ENCODE peak calls at places on chromosomes 16 and 17, in four cellular contexts. V is CD8-positive, alpha-beta T cell; A is upper lobe of right lung; U is adrenal gland. D is an unnamed sample.

GRCh38 chr17:58330997-58331814 is 2.6 kb upstream of the TSPOAP1 start:
- DNase-seq in V (peak; percentile 83), U (peak; percentile 38), A (peak; percentile 79), D (peak; percentile 69)

GRCh38 chr17:27240086-27240801 is 53.7 kb upstream of the WSB1 start:
- DNase-seq in U (no peak), A (no peak), V (no peak), D (no peak)

GRCh38 chr17:46147167-46147749 is 46.0 kb downstream of the KANSL1 start:
- DNase-seq in V (no peak), A (no peak), U (no peak), D (no peak)

GRCh38 chr17:71975331-71975801 is 145.5 kb upstream of the SOX9 start:
- DNase-seq in V (no peak), A (no peak), U (no peak), D (peak; percentile 66)

GRCh38 chr16:49513040-49513439 is 139.4 kb downstream of the C16orf78 start:
- DNase-seq in V (no peak), U (no peak), A (peak; percentile 6), D (no peak)

GRCh38 chr17:82330322-82331239 is 3.0 kb downstream of the SECTM1 start:
- DNase-seq in V (no peak), U (peak; percentile 24), A (peak; percentile 72), D (no peak)

GRCh38 chr16:66262253-66263167 is 104.0 kb upstream of the CDH5 start:
- DNase-seq in A (no peak), U (no peak), V (no peak), D (no peak)

GRCh38 chr17:8019161-8019560 is 16.7 kb downstream of the GUCY2D start:
- DNase-seq in A (peak; percentile 63), U (no peak), V (no peak), D (no peak)

GRCh38 chr17:77124192-77124908 is 16.4 kb upstream of the SEC14L1 start:
- DNase-seq in V (no peak), U (peak; percentile 61), A (no peak), D (peak; percentile 58)
- H3K27ac ChIP-seq in V (no peak overlapping the region), U (peak overlapping the region; percentile 34), A (peak overlapping the region; percentile 71), D (peak overlapping the region; percentile 81)

GRCh38 chr16:53780051-53780450 is 76.1 kb downstream of the FTO start:
- DNase-seq in V (no peak), A (no peak), U (no peak), D (no peak)
- H3K36me3 ChIP-seq in V (no peaks in the 10 kb centered on the region), A (no peaks in the 10 kb centered on the region), U (no peaks in the 10 kb centered on the region), D (no peaks in the 10 kb centered on the region)

GRCh38 chr17:49513044-49513395 is 17.9 kb downstream of the NGFR start:
- DNase-seq in U (no peak), A (peak; percentile 64), V (no peak), D (no peak)

GRCh38 chr17:49512296-49513043 is 17.4 kb downstream of the NGFR start:
- DNase-seq in U (no peak), V (no peak), A (no peak), D (no peak)

GRCh38 chr17:49514374-49514738 is 19.3 kb downstream of the NGFR start:
- DNase-seq in A (no peak), V (no peak), U (no peak), D (no peak)

GRCh38 chr17:49515196-49515770 is 20.2 kb downstream of the NGFR start:
- DNase-seq in A (peak; percentile 85), U (peak; percentile 94), V (no peak), D (peak; percentile 91)

DNA sequence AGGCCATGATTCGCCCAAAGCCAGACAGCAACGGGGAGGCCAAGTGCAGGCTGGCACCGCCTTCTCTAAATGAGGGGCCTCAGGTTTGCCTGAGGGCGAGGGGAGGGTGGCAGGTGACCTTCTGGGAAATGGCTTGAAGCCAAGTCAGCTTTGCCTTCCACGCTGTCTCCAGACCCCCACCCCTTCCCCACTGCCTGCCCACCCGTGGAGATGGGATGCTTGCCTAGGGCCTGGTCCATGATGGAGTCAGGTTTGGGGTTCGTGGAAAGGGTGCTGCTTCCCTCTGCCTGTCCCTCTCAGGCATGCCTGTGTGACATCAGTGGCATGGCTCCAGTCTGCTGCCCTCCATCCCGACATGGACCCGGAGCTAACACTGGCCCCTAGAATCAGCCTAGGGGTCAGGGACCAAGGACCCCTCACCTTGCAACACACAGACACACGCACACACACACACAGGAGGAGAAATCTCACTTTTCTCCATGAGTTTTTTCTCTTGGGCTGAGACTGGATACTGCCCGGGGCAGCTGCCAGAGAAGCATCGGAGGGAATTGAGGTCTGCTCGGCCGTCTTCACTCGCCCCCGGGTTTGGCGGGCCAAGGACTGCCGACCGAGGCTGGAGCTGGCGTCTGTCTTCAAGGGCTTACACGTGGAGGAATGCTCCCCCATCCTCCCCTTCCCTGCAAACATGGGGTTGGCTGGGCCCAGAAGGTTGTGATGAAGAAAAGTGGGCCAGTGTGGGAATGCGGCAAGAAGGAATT is 18.7 kb downstream of the NGFR start:
- DNase-seq in U (no peak), V (no peak), A (peak; percentile 45), D (peak; percentile 74)
- H3K27ac ChIP-seq in U (no peak overlapping the region), V (no peak overlapping the region), A (no peak overlapping the region), D (peak overlapping the region; percentile 83)

GRCh38 chr16:3773663-3774062 is 56.3 kb upstream of the TRAP1 start:
- DNase-seq in V (no peak), A (no peak), U (no peak), D (no peak)
- H3K36me3 ChIP-seq in V (peaks cover 54% of the 10 kb centered on the region), A (peaks cover 94% of the 10 kb centered on the region), U (no peaks in the 10 kb centered on the region), D (peaks cover 97% of the 10 kb centered on the region)

DNA sequence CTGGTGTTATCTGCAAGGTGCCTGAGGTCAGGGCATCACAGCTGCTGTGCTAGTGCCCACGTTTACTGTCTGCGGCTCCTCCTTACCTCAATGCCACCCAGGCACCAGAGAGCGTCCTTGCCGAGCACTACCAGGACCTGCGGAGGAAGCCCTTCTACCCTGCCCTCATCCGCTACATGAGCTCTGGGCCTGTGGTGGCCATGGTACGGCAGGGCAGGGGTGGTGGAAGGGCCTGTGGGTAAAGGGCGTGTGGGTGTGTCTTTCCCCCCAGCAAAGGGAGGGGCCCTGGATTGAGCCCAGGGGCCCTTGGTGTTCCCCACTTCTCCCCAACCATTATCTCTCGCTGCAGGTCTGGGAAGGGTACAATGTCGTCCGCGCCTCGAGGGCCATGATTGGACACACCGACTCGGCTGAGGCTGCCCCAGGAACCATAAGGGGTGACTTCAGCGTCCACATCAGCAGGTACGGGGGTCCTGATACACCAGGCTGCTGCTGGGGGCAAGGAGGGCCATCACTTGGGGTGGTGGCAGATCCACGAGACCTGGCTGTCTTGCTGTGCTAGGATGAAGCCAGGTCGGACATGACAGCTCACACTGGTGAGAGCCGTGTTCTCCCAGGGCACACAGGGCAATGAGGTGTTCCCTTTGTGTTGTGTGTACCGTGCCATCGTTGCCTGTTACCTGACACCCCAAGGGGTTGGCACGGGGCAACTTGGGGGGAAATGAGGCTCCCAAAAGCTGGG is 2.2 kb upstream of the DECR2 start:
- DNase-seq in U (no peak), V (no peak), A (no peak), D (no peak)
- H3K27ac ChIP-seq in U (no peak overlapping the region), V (no peak overlapping the region), A (no peak overlapping the region), D (no peak overlapping the region)

GRCh38 chr17:31254654-31255053 is 42.4 kb downstream of the OMG start:
- DNase-seq in V (no peak), U (no peak), A (no peak), D (no peak)

GRCh38 chr17:31261596-31261995 is 35.4 kb downstream of the OMG start:
- DNase-seq in U (no peak), A (no peak), V (no peak), D (no peak)

GRCh38 chr17:31266042-31266441 is 31.0 kb downstream of the OMG start:
- DNase-seq in A (no peak), V (no peak), U (no peak), D (no peak)

GRCh38 chr17:31256936-31257335 is 40.1 kb downstream of the OMG start:
- DNase-seq in U (no peak), A (no peak), V (no peak), D (no peak)

DNA sequence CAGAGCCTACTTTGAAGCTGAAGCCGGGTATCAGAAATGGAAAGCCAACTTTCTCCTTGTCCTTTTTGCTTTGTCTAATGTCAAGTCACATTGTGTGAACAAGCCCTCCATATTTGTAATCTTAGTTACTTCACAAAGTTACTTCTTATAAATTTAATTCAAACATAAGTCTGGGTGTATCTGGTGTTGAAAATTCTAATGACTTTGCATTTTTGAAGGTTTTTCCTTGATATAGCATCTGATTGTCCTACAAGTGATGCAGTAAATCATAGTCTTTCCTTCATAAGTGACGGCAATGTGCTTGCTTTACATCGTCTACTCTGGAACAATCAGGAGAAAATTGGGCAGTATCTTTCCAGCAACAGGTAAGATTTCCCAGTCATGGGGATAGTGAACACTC is 36.9 kb downstream of the OMG start:
- DNase-seq in V (no peak), U (no peak), A (no peak), D (no peak)
- H3K36me3 ChIP-seq in V (no peaks in the 10 kb centered on the region), U (no peaks in the 10 kb centered on the region), A (peaks cover 28% of the 10 kb centered on the region), D (peaks cover 70% of the 10 kb centered on the region)

DNA sequence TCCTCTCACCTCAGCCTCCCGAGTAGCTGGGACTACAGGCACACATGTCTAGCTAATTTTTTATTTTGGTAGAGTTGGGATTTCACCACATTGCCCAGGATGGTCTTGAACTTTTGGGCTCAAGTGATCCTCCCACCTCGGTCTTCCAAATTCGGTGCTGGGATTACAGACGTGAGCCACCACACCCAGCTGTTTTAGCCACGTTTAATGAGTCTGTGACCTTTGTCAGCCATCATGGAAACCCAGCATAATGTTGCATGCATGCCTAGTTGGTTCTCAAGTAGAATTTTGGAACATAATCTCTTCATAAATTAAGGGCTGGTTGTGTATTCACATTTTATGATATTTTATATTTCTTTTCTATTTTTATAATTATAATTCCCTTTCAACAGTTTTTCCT is 42.0 kb downstream of the GOSR1 start:
- DNase-seq in A (no peak), U (no peak), V (no peak), D (no peak)
- H3K27ac ChIP-seq in A (no peak overlapping the region), U (no peak overlapping the region), V (no peak overlapping the region), D (peak overlapping the region; percentile 13)

GRCh38 chr16:70784692-70785317 is 16.2 kb downstream of the VAC14 start:
- DNase-seq in A (no peak), V (no peak), U (peak; percentile 19), D (no peak)
- H3K36me3 ChIP-seq in A (peaks cover 68% of the 10 kb centered on the region), V (peaks cover 77% of the 10 kb centered on the region), U (no peaks in the 10 kb centered on the region), D (peaks cover 77% of the 10 kb centered on the region)

D was measured in heart left ventricle.